ENCODE peak calls at places on chromosomes 13 and 19, in four cellular contexts. L is HepG2, Q is K562, T is A549. X is an unnamed sample.

GRCh38 chr13:97205971-97206370 is 16.2 kb upstream of the MBNL2 start:
- DNase-seq in L (no peak), Q (no peak), T (peak), X (no peak)

GRCh38 chr19:9323557-9323918 is 441 bp upstream of the ZNF559 start:
- DNase-seq in L (peak), Q (peak), T (peak), X (peak)

GRCh38 chr19:33235269-33235995 is 9.8 kb upstream of the SLC7A10 start:
- DNase-seq in L (peak), Q (peak), T (peak), X (peak)

GRCh38 chr19:36916991-36917390 is 859 bp downstream of the ZNF568 start:
- DNase-seq in L (no peak), Q (no peak), T (no peak), X (no peak)

GRCh38 chr19:37333457-37333856 is 37.4 kb upstream of the ZNF527 start:
- DNase-seq in L (no peak), Q (no peak), T (no peak), X (no peak)

GRCh38 chr13:96982672-96983071 is 11.6 kb downstream of the OXGR1 start:
- DNase-seq in L (no peak), Q (no peak), T (no peak), X (no peak)

GRCh38 chr19:39407644-39408391 is 1.2 kb downstream of the ZFP36 start:
- DNase-seq in L (no peak), Q (no peak), T (no peak), X (no peak)

GRCh38 chr19:41339936-41340335 is 13.8 kb downstream of the TGFB1 start:
- DNase-seq in L (no peak), Q (no peak), T (peak), X (no peak)

GRCh38 chr19:48569814-48570213 is 17.8 kb downstream of the SULT2B1 start:
- DNase-seq in L (no peak), Q (no peak), T (no peak), X (no peak)

GRCh38 chr19:40466219-40467006 is at the start of gene SPTBN4:
- DNase-seq in L (no peak), Q (no peak), T (no peak), X (no peak)

GRCh38 chr19:17718988-17719711 is at the start of gene MAP1S:
- DNase-seq in L (peak), Q (peak), T (peak), X (peak)

GRCh38 chr19:18741566-18742121 is 49.5 kb downstream of the COMP start:
- DNase-seq in L (peak), Q (no peak), T (no peak), X (no peak)

GRCh38 chr19:33302974-33303790 is 848 bp upstream of the CEBPA start:
- DNase-seq in L (no peak), Q (peak), T (peak), X (peak)

GRCh38 chr19:3387645-3388589 is 21.5 kb downstream of the NFIC start:
- DNase-seq in L (no peak), Q (no peak), T (peak), X (no peak)
- TF ChIP-seq NR3C1 in L (no peak), Q (no peak), T (no peak), X (no peak)

GRCh38 chr19:30602661-30603322 is 230.6 kb downstream of the ZNF536 start:
- DNase-seq in L (no peak), Q (no peak), T (no peak), X (no peak)
- TF ChIP-seq NR3C1 in L (no peak), Q (no peak), T (no peak), X (no peak)

GRCh38 chr13:32537580-32538233 is 888 bp downstream of the N4BP2L2 start:
- DNase-seq in L (no peak), Q (peak), T (no peak), X (peak)
- TF ChIP-seq NR3C1 in L (no peak), Q (no peak), T (no peak), X (no peak)

GRCh38 chr19:8321067-8321759 is at the start of the genes NDUFA7 and RPS28:
- DNase-seq in L (peak), Q (peak), T (peak), X (peak)

GRCh38 chr19:8323781-8324185 is 2.5 kb downstream of the RPS28 start:
- DNase-seq in L (no peak), Q (peak), T (no peak), X (no peak)

GRCh38 chr19:8320564-8321066 is 560 bp downstream of the NDUFA7 start:
- DNase-seq in L (peak), Q (peak), T (no peak), X (no peak)

GRCh38 chr19:8322638-8322997 is 1.3 kb downstream of the RPS28 start:
- DNase-seq in L (no peak), Q (peak), T (no peak), X (no peak)

GRCh38 chr19:8321760-8322637 is 703 bp downstream of the RPS28 start:
- DNase-seq in L (no peak), Q (peak), T (no peak), X (no peak)
- TF ChIP-seq NR3C1 in L (no peak), Q (no peak), T (no peak), X (no peak)

GRCh38 chr19:46902402-46902766 is 41.6 kb downstream of the ARHGAP35 start:
- DNase-seq in L (no peak), Q (no peak), T (no peak), X (no peak)
- TF ChIP-seq NR3C1 in L (no peak), Q (no peak), T (no peak), X (no peak)

X was measured in WTC11.